ENCODE peak calls at places on chromosomes 6 and 20, in eight cellular contexts. L, I, H, P, O, Y, E and V are unnamed samples.

GRCh38 chr6:47097092-47097945 is 55.2 kb upstream of the ADGRF1 start:
- DNase-seq in L (peak), I (peak), H (peak), P (no peak), O (peak), Y (peak), E (peak), V (peak)

GRCh38 chr20:61313396-61313795 is 61.3 kb downstream of the CDH4 start:
- DNase-seq in L (no peak), I (no peak), H (no peak), P (no peak), O (no peak), Y (no peak), E (no peak), V (no peak)

GRCh38 chr6:30194797-30195690 is 18.2 kb downstream of the TRIM26 start:
- DNase-seq in L (no peak), I (no peak), H (no peak), P (no peak), O (no peak), Y (no peak), E (no peak), V (no peak)

GRCh38 chr6:54419885-54420284 is 111.6 kb downstream of the TINAG start:
- DNase-seq in L (peak), I (peak), H (no peak), P (no peak), O (peak), Y (peak), E (no peak), V (peak)

GRCh38 chr20:49424536-49424935 is 57.9 kb downstream of the KCNB1 start:
- DNase-seq in L (no peak), I (no peak), H (no peak), P (no peak), O (no peak), Y (no peak), E (no peak), V (no peak)

GRCh38 chr6:47094351-47094925 is 52.3 kb upstream of the ADGRF1 start:
- DNase-seq in L (no peak), I (no peak), H (no peak), P (no peak), O (no peak), Y (peak), E (no peak), V (no peak)

GRCh38 chr6:47700051-47700450 is 1.7 kb downstream of the ADGRF4 start:
- DNase-seq in L (peak), I (peak), H (no peak), P (no peak), O (peak), Y (peak), E (no peak), V (no peak)

GRCh38 chr6:159170999-159171712 is 2.0 kb downstream of the FNDC1 start:
- DNase-seq in L (peak), I (peak), H (no peak), P (no peak), O (no peak), Y (peak), E (no peak), V (peak)

GRCh38 chr20:23128461-23129125 is 42.5 kb upstream of the CD93 start:
- DNase-seq in L (no peak), I (no peak), H (no peak), P (no peak), O (no peak), Y (no peak), E (no peak), V (no peak)

GRCh38 chr6:161163466-161164181 is 110.2 kb downstream of the AGPAT4 start:
- DNase-seq in L (no peak), I (no peak), H (no peak), P (no peak), O (no peak), Y (no peak), E (no peak), V (no peak)

GRCh38 chr6:4059115-4059777 is 19.7 kb downstream of the FAM217A start:
- DNase-seq in L (peak), I (peak), H (peak), P (no peak), O (peak), Y (peak), E (no peak), V (peak)

GRCh38 chr6:159252955-159253508 is 83.8 kb downstream of the FNDC1 start:
- DNase-seq in L (peak), I (peak), H (no peak), P (no peak), O (peak), Y (peak), E (peak), V (no peak)

GRCh38 chr6:166351715-166352285 is 9.5 kb upstream of the SFT2D1 start:
- DNase-seq in L (peak), I (no peak), H (no peak), P (no peak), O (no peak), Y (no peak), E (peak), V (no peak)

GRCh38 chr20:38181207-38181693 is 16.2 kb upstream of the TGM2 start:
- DNase-seq in L (no peak), I (no peak), H (no peak), P (no peak), O (no peak), Y (peak), E (no peak), V (no peak)

GRCh38 chr6:136510782-136511181 is 39.4 kb downstream of the MAP7 start:
- DNase-seq in L (peak), I (no peak), H (no peak), P (no peak), O (no peak), Y (peak), E (no peak), V (no peak)

GRCh38 chr6:34888874-34889555 is at the start of gene ANKS1A:
- DNase-seq in L (peak), I (peak), H (peak), P (no peak), O (peak), Y (peak), E (peak), V (peak)

GRCh38 chr6:140077712-140078551 is 703.5 kb upstream of the CITED2 start:
- DNase-seq in L (no peak), I (peak), H (no peak), P (no peak), O (no peak), Y (no peak), E (no peak), V (peak)

GRCh38 chr6:68638225-68638900 is 3.3 kb downstream of the ADGRB3 start:
- DNase-seq in L (peak), I (peak), H (no peak), P (no peak), O (no peak), Y (peak), E (no peak), V (no peak)

GRCh38 chr6:45650527-45651135 is 272.9 kb upstream of the SUPT3H start:
- DNase-seq in L (peak), I (peak), H (no peak), P (no peak), O (peak), Y (peak), E (no peak), V (peak)

GRCh38 chr6:65671922-65672321 is 35.1 kb downstream of the EYS start:
- DNase-seq in L (no peak), I (no peak), H (no peak), P (no peak), O (no peak), Y (no peak), E (no peak), V (no peak)

GRCh38 chr6:14705841-14706377 is 540.0 kb upstream of the JARID2 start:
- DNase-seq in L (peak), I (no peak), H (no peak), P (no peak), O (no peak), Y (no peak), E (no peak), V (no peak)

GRCh38 chr6:145814035-145814500 is 527 bp downstream of the FBXO30 start:
- DNase-seq in L (peak), I (no peak), H (peak), P (no peak), O (peak), Y (peak), E (no peak), V (peak)

GRCh38 chr6:165497472-165497871 is 165.6 kb downstream of the PDE10A start:
- DNase-seq in L (no peak), I (no peak), H (no peak), P (no peak), O (no peak), Y (no peak), E (no peak), V (no peak)

GRCh38 chr6:129575378-129576118 is 134.4 kb downstream of the ARHGAP18 start:
- DNase-seq in L (peak), I (peak), H (no peak), P (no peak), O (peak), Y (peak), E (no peak), V (peak)

GRCh38 chr20:44176833-44177533 is 10.0 kb downstream of the JPH2 start:
- DNase-seq in L (no peak), I (peak), H (no peak), P (no peak), O (no peak), Y (peak), E (no peak), V (no peak)

GRCh38 chr20:62549499-62550086 is 73.8 kb upstream of the GATA5 start:
- DNase-seq in L (no peak), I (no peak), H (no peak), P (no peak), O (no peak), Y (no peak), E (no peak), V (no peak)

GRCh38 chr6:31752739-31753319 is 9.6 kb upstream of the SAPCD1 start:
- DNase-seq in L (peak), I (peak), H (no peak), P (no peak), O (no peak), Y (peak), E (no peak), V (no peak)

GRCh38 chr6:167113935-167114910 is 8.7 kb upstream of the CCR6 start:
- DNase-seq in L (no peak), I (no peak), H (peak), P (no peak), O (no peak), Y (no peak), E (peak), V (no peak)